ENCODE peak calls at places on chromosomes 5 and 9, in eight cellular contexts. J is GOT3; C is NCI-H1417; Y is stimulated activated naive B cell treated with anti-CD40 and anti-IgM and Interleukin-4, amounts not matched to agents 10 μg/mL and 1 μg/mL and 100 μg/mL, for 72 hours; V is NCI-H1092 treated with DMSO at 0.1 percent for 48 hours; B is head of caudate nucleus; N is activated T-helper 9 cell treated with anti-CD3 and anti-CD28 coated beads, Interleukin-2, amount 50 U/mL, for 16 hours; O is GM10248. G is an unnamed sample.

GRCh38 chr9:97980918-97981827 is 2.0 kb upstream of the ANP32B start:
- DNase-seq in J (no peak), C (no peak), Y (no peak), V (no peak), B (peak; percentile 74), N (no peak), O (no peak), G (peak; percentile 22)

GRCh38 chr5:127409923-127410675 is 107.3 kb upstream of the PRRC1 start:
- DNase-seq in J (no peak), C (no peak), Y (no peak), V (no peak), B (no peak), N (no peak), O (no peak), G (no peak)

GRCh38 chr9:36572515-36573418 is at the start of gene MELK:
- DNase-seq in J (peak; percentile 20), C (peak; percentile 85), Y (peak; percentile 77), V (peak; percentile 86), B (peak; percentile 88), N (peak; percentile 77), O (peak; percentile 95), G (peak; percentile 90)

GRCh38 chr5:141547488-141547887 is 58.6 kb downstream of the PCDHGC5 start:
- DNase-seq in J (no peak), C (no peak), Y (no peak), V (no peak), B (no peak), N (no peak), O (no peak), G (no peak)

GRCh38 chr9:89312154-89312616 is 1.2 kb downstream of the CKS2 start:
- DNase-seq in J (no peak), C (peak; percentile 58), Y (no peak), V (no peak), B (no peak), N (no peak), O (no peak), G (no peak)

GRCh38 chr5:142330026-142330425 is 5.2 kb upstream of the SPRY4 start:
- DNase-seq in J (no peak), C (no peak), Y (no peak), V (no peak), B (no peak), N (no peak), O (no peak), G (no peak)

GRCh38 chr5:129118826-129119225 is 24.3 kb downstream of the ISOC1 start:
- DNase-seq in J (no peak), C (no peak), Y (no peak), V (no peak), B (no peak), N (no peak), O (no peak), G (no peak)

GRCh38 chr5:136525546-136525945 is 160.2 kb upstream of the TRPC7 start:
- DNase-seq in J (no peak), C (no peak), Y (no peak), V (no peak), B (no peak), N (no peak), O (no peak), G (no peak)

GRCh38 chr5:35838370-35839042 is 18.2 kb upstream of the IL7R start:
- DNase-seq in J (no peak), C (no peak), Y (no peak), V (no peak), B (no peak), N (no peak), O (no peak), G (no peak)

GRCh38 chr5:135193213-135194125 is 159.4 kb upstream of the PITX1 start:
- DNase-seq in J (no peak), C (no peak), Y (no peak), V (no peak), B (no peak), N (no peak), O (no peak), G (no peak)

GRCh38 chr5:69007726-69008368 is 86.0 kb upstream of the SLC30A5 start:
- DNase-seq in J (no peak), C (peak; percentile 72), Y (peak; percentile 59), V (peak; percentile 24), B (peak; percentile 84), N (peak; percentile 46), O (peak; percentile 65), G (peak; percentile 48)

GRCh38 chr5:37532976-37533740 is 154.0 kb downstream of the WDR70 start:
- DNase-seq in J (no peak), C (no peak), Y (no peak), V (no peak), B (no peak), N (no peak), O (no peak), G (no peak)

GRCh38 chr5:43616535-43616934 is 13.6 kb downstream of the NNT start:
- DNase-seq in J (no peak), C (no peak), Y (no peak), V (no peak), B (no peak), N (no peak), O (no peak), G (no peak)

GRCh38 chr5:41517909-41518308 is 7.5 kb upstream of the PLCXD3 start:
- DNase-seq in J (no peak), C (no peak), Y (no peak), V (no peak), B (no peak), N (no peak), O (no peak), G (no peak)

GRCh38 chr9:13569706-13570423 is 290.4 kb upstream of the MPDZ start:
- DNase-seq in J (no peak), C (no peak), Y (no peak), V (peak; percentile 75), B (no peak), N (no peak), O (no peak), G (no peak)

GRCh38 chr9:116471093-116471906 is 215.8 kb upstream of the TRIM32 start:
- DNase-seq in J (no peak), C (no peak), Y (no peak), V (no peak), B (no peak), N (no peak), O (no peak), G (peak; percentile 3)

GRCh38 chr5:179762079-179762780 is 29.6 kb downstream of the MAML1 start:
- DNase-seq in J (no peak), C (peak; percentile 28), Y (peak; percentile 23), V (peak; percentile 26), B (no peak), N (no peak), O (peak; percentile 48), G (peak; percentile 86)

G was measured in NCI-H345.